ENCODE peak calls at places on chromosomes 5 and 9, in five cellular contexts. K is B cell; B is activated naive CD8-positive, alpha-beta T cell treated with anti-CD3 and anti-CD28 coated beads for 36 hours; E is colonic mucosa; I is neural progenitor cell. M is an unnamed sample.

GRCh38 chr5:65984098-65984885 is 57.9 kb downstream of the ERBIN start:
- DNase-seq in K (no peak), I (peak; percentile 19), E (no peak), B (no peak), M (no peak)

GRCh38 chr5:59698774-59699173 is 194.8 kb downstream of the PDE4D start:
- DNase-seq in B (no peak), I (no peak), E (no peak), K (no peak), M (no peak)

GRCh38 chr9:127982912-127983311 is 2.1 kb upstream of the EEIG1 start:
- DNase-seq in I (no peak), E (no peak), B (no peak), K (peak; percentile 37), M (no peak)

GRCh38 chr5:158050401-158050800 is 191.5 kb upstream of the CLINT1 start:
- DNase-seq in I (no peak), B (no peak), K (no peak), E (no peak), M (no peak)

GRCh38 chr5:2985718-2986117 is 234.2 kb upstream of the IRX2 start:
- DNase-seq in E (no peak), I (no peak), B (no peak), K (no peak), M (no peak)

GRCh38 chr9:123678038-123678877 is 251.7 kb downstream of the DENND1A start:
- DNase-seq in E (peak; percentile 55), K (no peak), B (no peak), I (no peak), M (no peak)

GRCh38 chr5:172820046-172820767 is 13.8 kb upstream of the ERGIC1 start:
- DNase-seq in B (no peak), I (no peak), E (peak; percentile 54), K (no peak), M (no peak)

GRCh38 chr9:137724114-137724445 is 105.3 kb downstream of the EHMT1 start:
- DNase-seq in K (no peak), E (no peak), I (peak; percentile 59), B (no peak), M (no peak)

GRCh38 chr5:133400120-133400519 is 212.2 kb downstream of the FSTL4 start:
- DNase-seq in K (no peak), E (no peak), B (no peak), I (no peak), M (peak; percentile 2)

GRCh38 chr5:132025403-132025971 is 14.0 kb upstream of the ACSL6 start:
- DNase-seq in E (no peak), K (no peak), I (no peak), B (no peak), M (no peak)

GRCh38 chr5:32953694-32954093 is 242.6 kb downstream of the NPR3 start:
- DNase-seq in K (no peak), I (no peak), E (no peak), B (no peak), M (no peak)

GRCh38 chr5:157197088-157197487 is 16.4 kb downstream of the ITK start:
- DNase-seq in B (peak; percentile 28), E (no peak), I (no peak), K (no peak), M (no peak)

GRCh38 chr9:32069169-32069813 is 315.2 kb upstream of the ACO1 start:
- DNase-seq in I (no peak), K (no peak), E (no peak), B (no peak), M (no peak)

GRCh38 chr9:125258832-125259534 is 2.6 kb upstream of the GAPVD1 start:
- DNase-seq in K (no peak), E (no peak), B (no peak), I (no peak), M (no peak)

GRCh38 chr9:33718987-33719386 is 76.4 kb upstream of the PRSS3 start:
- DNase-seq in B (no peak), I (no peak), E (no peak), K (no peak), M (no peak)

GRCh38 chr5:96344678-96345612 is 88.1 kb downstream of the PCSK1 start:
- DNase-seq in K (no peak), I (peak; percentile 59), B (no peak), E (peak; percentile 23), M (peak; percentile 23)

GRCh38 chr5:149771216-149771973 is 41.3 kb downstream of the PPARGC1B start:
- DNase-seq in E (peak; percentile 61), I (no peak), B (no peak), K (no peak), M (no peak)

GRCh38 chr9:16348531-16348930 is 521.9 kb downstream of the BNC2 start:
- DNase-seq in K (no peak), B (no peak), I (no peak), E (no peak), M (no peak)

GRCh38 chr9:18826248-18826647 is 206.8 kb downstream of the SAXO1 start:
- DNase-seq in B (no peak), E (no peak), I (peak; percentile 23), K (no peak), M (no peak)

GRCh38 chr5:134125195-134126015 is 10.9 kb downstream of the TCF7 start:
- DNase-seq in I (no peak), K (no peak), E (no peak), B (no peak), M (peak; percentile 28)

GRCh38 chr5:62260510-62260909 is 45.5 kb upstream of the KIF2A start:
- DNase-seq in B (no peak), I (no peak), E (no peak), K (no peak), M (no peak)